ENCODE peak calls at places on chromosomes 11 and 22, in five cellular contexts. E is activated CD4-positive, alpha-beta T cell treated with anti-CD3 and anti-CD28 coated beads, Interleukin-2, amount 50 U/mL, for 1 hour; H is activated T-helper 1 cell treated with anti-CD3 and anti-CD28 coated beads, Interleukin-12 subunit alpha, Interleukin-12 subunit beta, Interleukin-2, Interleukin-4 antibody, amounts not matched to agents 30 ng/mL and 10 ng/mL and 1 ng/mL, durations not matched to agents 14 hours and 24 hours and 36 hours; Q is GM23338; R is NCI-H510A treated with DMSO at 0.1 percent for 48 hours. M is an unnamed sample.

GRCh38 chr11:45162064-45162375 is 15.6 kb downstream of the PRDM11 start:
- DNase-seq in E (no peak), H (no peak), Q (no peak), R (no peak), M (no peak)

GRCh38 chr11:3163241-3163981 is 1.7 kb downstream of the OSBPL5 start:
- DNase-seq in E (no peak), H (no peak), Q (no peak), R (no peak), M (no peak)

GRCh38 chr11:104164028-104164520 is at the start of gene PDGFD:
- DNase-seq in E (no peak), H (no peak), Q (peak), R (peak), M (no peak)

GRCh38 chr11:27290261-27290660 is 72.8 kb downstream of the CCDC34 start:
- DNase-seq in E (no peak), H (no peak), Q (no peak), R (no peak), M (no peak)

GRCh38 chr22:21876486-21877176 is 9.2 kb upstream of the MAPK1 start:
- DNase-seq in E (no peak), H (no peak), Q (no peak), R (no peak), M (peak)

GRCh38 chr11:134026655-134027343 is 42.1 kb upstream of the JAM3 start:
- DNase-seq in E (no peak), H (no peak), Q (peak), R (no peak), M (no peak)

GRCh38 chr22:39151329-39151975 is 1.0 kb downstream of the CBX7 start:
- DNase-seq in E (no peak), H (no peak), Q (no peak), R (no peak), M (no peak)

GRCh38 chr22:45998638-45999378 is 21.8 kb upstream of the WNT7B start:
- DNase-seq in E (no peak), H (no peak), Q (no peak), R (no peak), M (no peak)

GRCh38 chr11:20029193-20029592 is 131.1 kb downstream of the DBX1 start:
- DNase-seq in E (no peak), H (no peak), Q (no peak), R (no peak), M (no peak)

GRCh38 chr11:6655790-6656580 is at the start of gene DCHS1:
- DNase-seq in E (no peak), H (no peak), Q (peak), R (no peak), M (no peak)